ENCODE peak calls at places on chromosome 4, in five cellular contexts. Y is iris pigment epithelial cell, Z is HT1080, K is uterus, W is adipocyte. P is an unnamed sample.
A peak's percentile ranks its signal among the peaks of the same experiment; 100 is the strongest.

GRCh38 chr4:185304944-185305690 is 90.6 kb downstream of the LRP2BP start:
- DNase-seq in Y (no peak), Z (peak; percentile 63), K (no peak), W (peak; percentile 23), P (peak; percentile 23)

GRCh38 chr4:6227412-6228157 is 27.2 kb upstream of the JAKMIP1 start:
- DNase-seq in Y (no peak), Z (no peak), K (no peak), W (no peak), P (no peak)

GRCh38 chr4:78517050-78517652 is 34.4 kb upstream of the ANXA3 start:
- DNase-seq in Y (peak; percentile 48), Z (peak; percentile 35), K (no peak), W (peak; percentile 86), P (peak; percentile 38)

GRCh38 chr4:6568148-6568547 is 6.8 kb upstream of the MAN2B2 start:
- DNase-seq in Y (no peak), Z (no peak), K (no peak), W (no peak), P (no peak)

GRCh38 chr4:101230806-101231426 is 116.4 kb downstream of the PPP3CA start:
- DNase-seq in Y (peak; percentile 36), Z (no peak), K (no peak), W (peak; percentile 38), P (no peak)

GRCh38 chr4:183636923-183637322 is 22.1 kb downstream of the RWDD4 start:
- DNase-seq in Y (peak; percentile 65), Z (peak; percentile 17), K (no peak), W (peak; percentile 48), P (peak; percentile 39)

GRCh38 chr4:157045507-157046127 is 30.3 kb upstream of the GLRB start:
- DNase-seq in Y (peak; percentile 81), Z (peak; percentile 67), K (no peak), W (peak; percentile 84), P (peak; percentile 81)

GRCh38 chr4:159577241-159577640 is 474.4 kb downstream of the RAPGEF2 start:
- DNase-seq in Y (no peak), Z (no peak), K (no peak), W (no peak), P (no peak)

GRCh38 chr4:174275101-174275500 is 8.4 kb downstream of the FBXO8 start:
- DNase-seq in Y (no peak), Z (no peak), K (no peak), W (no peak), P (no peak)

GRCh38 chr4:154779362-154779947 is 1.6 kb upstream of the RBM46 start:
- DNase-seq in Y (peak; percentile 60), Z (peak; percentile 11), K (no peak), W (peak; percentile 78), P (peak; percentile 9)

GRCh38 chr4:105058177-105058812 is 88.4 kb upstream of the TET2 start:
- DNase-seq in Y (peak; percentile 81), Z (peak; percentile 91), K (no peak), W (peak; percentile 13), P (no peak)

GRCh38 chr4:123785515-123785914 is 388.9 kb downstream of the SPRY1 start:
- DNase-seq in Y (peak; percentile 86), Z (peak; percentile 27), K (peak; percentile 77), W (peak; percentile 87), P (no peak)

GRCh38 chr4:5043579-5043978 is 7.7 kb upstream of the STK32B start:
- DNase-seq in Y (no peak), Z (no peak), K (no peak), W (no peak), P (no peak)

GRCh38 chr4:13705521-13706035 is 78.1 kb upstream of the BOD1L1 start:
- DNase-seq in Y (peak; percentile 15), Z (peak; percentile 43), K (no peak), W (peak; percentile 12), P (peak; percentile 89)

GRCh38 chr4:174398728-174399127 is 115.0 kb downstream of the CEP44 start:
- DNase-seq in Y (peak; percentile 93), Z (peak; percentile 24), K (no peak), W (peak; percentile 55), P (no peak)

GRCh38 chr4:71270901-71271300 is 67.9 kb upstream of the SLC4A4 start:
- DNase-seq in Y (peak; percentile 35), Z (peak; percentile 27), K (no peak), W (no peak), P (peak; percentile 11)

GRCh38 chr4:187286536-187286935 is 562.9 kb upstream of the FAT1 start:
- DNase-seq in Y (peak; percentile 57), Z (no peak), K (no peak), W (peak; percentile 41), P (no peak)

GRCh38 chr4:22191565-22192301 is 243.2 kb upstream of the KCNIP4 start:
- DNase-seq in Y (peak; percentile 9), Z (no peak), K (no peak), W (no peak), P (no peak)

GRCh38 chr4:94525993-94526740 is 74.4 kb downstream of the PDLIM5 start:
- DNase-seq in Y (peak; percentile 85), Z (no peak), K (no peak), W (peak; percentile 77), P (no peak)